ENCODE peak calls at places on chromosomes 11 and 22, in ten cellular contexts. One of them, this sample, is unnamed.

GRCh38 chr11:227824-228223 is 8.3 kb downstream of the SIRT3 start:
- DNase-seq in cardiac muscle cell: no peak
- DNase-seq in colonic mucosa: no peak
- DNase-seq in GM12878: no peak
- DNase-seq in heart left ventricle: no peak
- DNase-seq in H1: no peak
- DNase-seq in pancreas: no peak
- DNase-seq in tibial artery: no peak
- DNase-seq in OCI-LY7: no peak
- DNase-seq in uterus: no peak
- DNase-seq in this sample: no peak

GRCh38 chr11:33006010-33006409 is 9.7 kb upstream of the DEPDC7 start:
- DNase-seq in GM12878: no peak
- DNase-seq in colonic mucosa: no peak
- DNase-seq in OCI-LY7: no peak
- DNase-seq in heart left ventricle: no peak
- DNase-seq in cardiac muscle cell: no peak
- DNase-seq in H1: no peak
- DNase-seq in tibial artery: no peak
- DNase-seq in uterus: no peak
- DNase-seq in pancreas: no peak
- DNase-seq in this sample: no peak

GRCh38 chr11:21866781-21867180 is 326.1 kb upstream of the ANO5 start:
- DNase-seq in OCI-LY7: no peak
- DNase-seq in colonic mucosa: no peak
- DNase-seq in pancreas: no peak
- DNase-seq in H1: no peak
- DNase-seq in cardiac muscle cell: no peak
- DNase-seq in GM12878: no peak
- DNase-seq in tibial artery: no peak
- DNase-seq in uterus: no peak
- DNase-seq in heart left ventricle: no peak
- DNase-seq in this sample: no peak

GRCh38 chr22:43002198-43002577 is 12.8 kb downstream of the PACSIN2 start:
- DNase-seq in colonic mucosa: no peak
- DNase-seq in OCI-LY7: no peak
- DNase-seq in GM12878: no peak
- DNase-seq in pancreas: no peak
- DNase-seq in cardiac muscle cell: peak
- DNase-seq in uterus: no peak
- DNase-seq in H1: no peak
- DNase-seq in tibial artery: no peak
- DNase-seq in heart left ventricle: no peak
- DNase-seq in this sample: no peak

GRCh38 chr11:117255966-117256365 is 23.5 kb downstream of the RNF214 start:
- DNase-seq in cardiac muscle cell: no peak
- DNase-seq in GM12878: no peak
- DNase-seq in heart left ventricle: no peak
- DNase-seq in H1: no peak
- DNase-seq in colonic mucosa: no peak
- DNase-seq in OCI-LY7: no peak
- DNase-seq in pancreas: no peak
- DNase-seq in uterus: no peak
- DNase-seq in tibial artery: no peak
- DNase-seq in this sample: no peak

GRCh38 chr22:38824587-38824986 is 19.2 kb downstream of the NPTXR start:
- DNase-seq in pancreas: peak
- DNase-seq in H1: peak
- DNase-seq in uterus: no peak
- DNase-seq in colonic mucosa: peak
- DNase-seq in OCI-LY7: peak
- DNase-seq in cardiac muscle cell: peak
- DNase-seq in tibial artery: no peak
- DNase-seq in GM12878: no peak
- DNase-seq in heart left ventricle: no peak
- DNase-seq in this sample: peak

GRCh38 chr11:3121931-3122774 is 43.0 kb downstream of the OSBPL5 start:
- DNase-seq in GM12878: no peak
- DNase-seq in uterus: peak
- DNase-seq in H1: no peak
- DNase-seq in cardiac muscle cell: no peak
- DNase-seq in tibial artery: peak
- DNase-seq in colonic mucosa: no peak
- DNase-seq in heart left ventricle: peak
- DNase-seq in pancreas: no peak
- DNase-seq in OCI-LY7: no peak
- DNase-seq in this sample: peak

GRCh38 chr22:23675502-23676415 is 15.1 kb upstream of the RGL4 start:
- DNase-seq in OCI-LY7: peak
- DNase-seq in pancreas: peak
- DNase-seq in tibial artery: peak
- DNase-seq in H1: no peak
- DNase-seq in heart left ventricle: no peak
- DNase-seq in cardiac muscle cell: no peak
- DNase-seq in uterus: no peak
- DNase-seq in GM12878: no peak
- DNase-seq in colonic mucosa: peak
- DNase-seq in this sample: no peak

GRCh38 chr11:70040452-70040851 is 37.7 kb upstream of the ANO1 start:
- DNase-seq in heart left ventricle: no peak
- DNase-seq in OCI-LY7: no peak
- DNase-seq in pancreas: no peak
- DNase-seq in cardiac muscle cell: no peak
- DNase-seq in uterus: no peak
- DNase-seq in H1: no peak
- DNase-seq in tibial artery: no peak
- DNase-seq in GM12878: no peak
- DNase-seq in colonic mucosa: no peak
- DNase-seq in this sample: no peak

GRCh38 chr11:31557991-31558390 is 48.4 kb downstream of the ELP4 start:
- DNase-seq in colonic mucosa: no peak
- DNase-seq in uterus: no peak
- DNase-seq in pancreas: no peak
- DNase-seq in cardiac muscle cell: peak
- DNase-seq in H1: no peak
- DNase-seq in heart left ventricle: no peak
- DNase-seq in GM12878: no peak
- DNase-seq in OCI-LY7: no peak
- DNase-seq in tibial artery: no peak
- DNase-seq in this sample: no peak

GRCh38 chr11:68390315-68390714 is 70.2 kb upstream of the PPP6R3 start:
- DNase-seq in cardiac muscle cell: no peak
- DNase-seq in H1: no peak
- DNase-seq in tibial artery: no peak
- DNase-seq in uterus: no peak
- DNase-seq in OCI-LY7: no peak
- DNase-seq in colonic mucosa: no peak
- DNase-seq in pancreas: no peak
- DNase-seq in GM12878: no peak
- DNase-seq in heart left ventricle: no peak
- DNase-seq in this sample: no peak

GRCh38 chr22:49885881-49886280 is 32.2 kb downstream of the ZBED4 start:
- DNase-seq in H1: no peak
- DNase-seq in pancreas: no peak
- DNase-seq in uterus: no peak
- DNase-seq in heart left ventricle: no peak
- DNase-seq in cardiac muscle cell: no peak
- DNase-seq in colonic mucosa: no peak
- DNase-seq in OCI-LY7: no peak
- DNase-seq in tibial artery: no peak
- DNase-seq in GM12878: no peak
- DNase-seq in this sample: no peak

GRCh38 chr22:20959578-20960461 is 7.2 kb upstream of the AIFM3 start:
- DNase-seq in OCI-LY7: no peak
- DNase-seq in GM12878: no peak
- DNase-seq in heart left ventricle: peak
- DNase-seq in tibial artery: no peak
- DNase-seq in pancreas: no peak
- DNase-seq in H1: no peak
- DNase-seq in colonic mucosa: no peak
- DNase-seq in uterus: no peak
- DNase-seq in cardiac muscle cell: no peak
- DNase-seq in this sample: no peak

GRCh38 chr22:28742562-28742962 is 723 bp downstream of the HSCB start:
- DNase-seq in colonic mucosa: no peak
- DNase-seq in OCI-LY7: no peak
- DNase-seq in GM12878: no peak
- DNase-seq in pancreas: no peak
- DNase-seq in cardiac muscle cell: no peak
- DNase-seq in heart left ventricle: no peak
- DNase-seq in H1: no peak
- DNase-seq in tibial artery: no peak
- DNase-seq in uterus: no peak
- DNase-seq in this sample: no peak
- H3K27ac ChIP-seq in colonic mucosa: peak
- H3K27ac ChIP-seq in OCI-LY7: peak
- H3K27ac ChIP-seq in GM12878: peak
- H3K27ac ChIP-seq in pancreas: no peak
- H3K27ac ChIP-seq in cardiac muscle cell: peak
- H3K27ac ChIP-seq in heart left ventricle: peak
- H3K27ac ChIP-seq in H1: no peak
- H3K27ac ChIP-seq in tibial artery: peak
- H3K27ac ChIP-seq in uterus: peak
- H3K27ac ChIP-seq in this sample: peak

DNA sequence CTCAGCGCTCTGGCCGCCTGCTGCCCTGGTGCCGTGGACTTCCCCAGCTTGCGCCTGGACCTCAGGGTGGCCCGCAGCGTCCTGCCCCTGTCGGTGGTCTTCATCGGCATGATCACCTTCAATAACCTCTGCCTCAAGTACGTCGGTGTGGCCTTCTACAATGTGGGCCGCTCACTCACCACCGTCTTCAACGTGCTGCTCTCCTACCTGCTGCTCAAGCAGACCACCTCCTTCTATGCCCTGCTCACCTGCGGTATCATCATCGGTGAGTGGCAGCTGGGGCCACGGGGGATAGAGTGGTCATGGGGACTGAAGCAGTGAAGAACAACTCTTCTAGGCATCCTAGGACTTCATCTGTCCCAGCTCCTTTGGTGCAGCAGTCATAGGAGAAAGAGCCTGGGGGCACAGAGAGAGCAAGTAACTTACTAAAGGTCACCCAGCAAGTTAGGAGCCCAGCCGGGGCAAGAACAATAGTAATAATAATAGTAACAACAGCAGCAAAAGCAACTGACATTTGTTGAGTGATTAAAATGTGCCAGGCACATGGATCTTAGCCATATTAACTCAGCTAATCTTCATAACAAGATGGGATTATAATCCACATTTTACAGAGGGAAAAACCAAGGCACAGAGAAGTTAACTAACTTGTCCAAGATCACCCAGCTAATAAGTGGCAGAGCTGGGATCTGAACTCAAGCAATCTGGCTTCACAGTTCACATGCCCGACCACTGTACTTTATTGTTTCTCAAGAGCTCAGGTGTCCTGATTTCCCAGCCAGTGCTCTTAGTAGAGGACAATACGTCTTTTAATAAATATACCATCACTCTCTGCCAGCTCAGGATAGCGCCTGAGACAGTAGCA is 1.4 kb downstream of the SLC35C1 start:
- DNase-seq in cardiac muscle cell: no peak
- DNase-seq in tibial artery: peak
- DNase-seq in heart left ventricle: no peak
- DNase-seq in colonic mucosa: no peak
- DNase-seq in GM12878: no peak
- DNase-seq in OCI-LY7: no peak
- DNase-seq in uterus: no peak
- DNase-seq in H1: no peak
- DNase-seq in pancreas: no peak
- DNase-seq in this sample: no peak
- H3K4me3 ChIP-seq in cardiac muscle cell: peak
- H3K4me3 ChIP-seq in tibial artery: peak
- H3K4me3 ChIP-seq in heart left ventricle: peak
- H3K4me3 ChIP-seq in colonic mucosa: peak
- H3K4me3 ChIP-seq in GM12878: peak
- H3K4me3 ChIP-seq in OCI-LY7: peak
- H3K4me3 ChIP-seq in uterus: peak
- H3K4me3 ChIP-seq in H1: no peak
- H3K4me3 ChIP-seq in pancreas: peak
- H3K4me3 ChIP-seq in this sample: peak

GRCh38 chr11:44408141-44408540 is 98.2 kb upstream of the ALX4 start:
- DNase-seq in cardiac muscle cell: no peak
- DNase-seq in pancreas: no peak
- DNase-seq in uterus: no peak
- DNase-seq in heart left ventricle: no peak
- DNase-seq in H1: no peak
- DNase-seq in tibial artery: no peak
- DNase-seq in OCI-LY7: no peak
- DNase-seq in colonic mucosa: no peak
- DNase-seq in GM12878: no peak
- DNase-seq in this sample: no peak
- H3K27ac ChIP-seq in cardiac muscle cell: no peak
- H3K27ac ChIP-seq in pancreas: no peak
- H3K27ac ChIP-seq in uterus: no peak
- H3K27ac ChIP-seq in heart left ventricle: no peak
- H3K27ac ChIP-seq in H1: no peak
- H3K27ac ChIP-seq in tibial artery: no peak
- H3K27ac ChIP-seq in OCI-LY7: no peak
- H3K27ac ChIP-seq in colonic mucosa: no peak
- H3K27ac ChIP-seq in GM12878: no peak
- H3K27ac ChIP-seq in this sample: no peak

DNA sequence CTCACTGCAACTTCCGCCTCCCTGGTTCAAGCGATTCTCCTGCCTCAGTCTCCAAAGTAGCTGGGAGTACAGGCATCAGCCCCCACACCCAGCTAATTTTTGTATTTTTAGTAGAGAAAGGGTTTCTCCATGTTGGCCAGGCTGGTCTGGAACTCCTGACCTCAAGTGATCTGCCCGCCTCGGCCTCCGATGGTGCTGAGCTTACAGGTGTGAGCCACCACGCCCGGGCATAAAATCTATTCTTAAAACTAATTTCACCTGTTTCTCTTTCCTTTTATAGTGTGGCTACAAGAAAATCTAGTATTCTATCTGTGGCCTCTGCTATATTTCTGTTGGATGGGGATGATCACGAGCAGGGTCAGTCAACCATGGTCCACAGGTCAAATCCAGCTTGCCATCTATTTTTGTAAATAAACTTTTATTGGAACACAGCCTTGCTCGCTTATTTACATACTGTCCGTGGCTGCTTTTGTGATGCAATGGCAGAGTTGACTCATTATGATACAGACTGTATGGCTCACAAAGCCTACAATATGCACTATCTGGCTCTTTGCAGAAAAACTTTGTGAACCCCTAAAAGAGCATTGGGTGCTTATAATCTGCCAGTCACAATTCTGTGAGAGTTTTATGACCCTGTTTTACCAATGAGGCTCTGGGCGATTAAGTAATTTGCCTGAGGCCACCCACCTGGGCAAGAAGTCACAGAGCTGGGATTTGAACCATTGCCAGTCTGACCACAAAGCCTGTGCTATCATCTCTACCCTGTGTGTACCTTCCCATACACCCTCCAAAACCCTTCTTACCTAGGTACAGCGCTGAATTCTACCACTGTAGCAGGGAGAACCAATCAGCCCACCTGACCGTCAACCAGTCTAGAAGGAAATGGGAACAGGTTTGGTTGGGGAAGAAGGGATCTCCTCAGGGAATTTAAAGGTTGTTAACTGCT is 28.3 kb downstream of the SLC1A2 start:
- DNase-seq in colonic mucosa: peak
- DNase-seq in GM12878: peak
- DNase-seq in H1: no peak
- DNase-seq in OCI-LY7: no peak
- DNase-seq in cardiac muscle cell: peak
- DNase-seq in pancreas: peak
- DNase-seq in tibial artery: no peak
- DNase-seq in heart left ventricle: no peak
- DNase-seq in uterus: no peak
- DNase-seq in this sample: no peak
- H3K4me3 ChIP-seq in colonic mucosa: no peak
- H3K4me3 ChIP-seq in GM12878: peak
- H3K4me3 ChIP-seq in H1: no peak
- H3K4me3 ChIP-seq in OCI-LY7: no peak
- H3K4me3 ChIP-seq in cardiac muscle cell: no peak
- H3K4me3 ChIP-seq in pancreas: no peak
- H3K4me3 ChIP-seq in tibial artery: no peak
- H3K4me3 ChIP-seq in heart left ventricle: no peak
- H3K4me3 ChIP-seq in uterus: no peak
- H3K4me3 ChIP-seq in this sample: no peak